ENCODE peak calls at places on chromosomes 16 and 17, in six cellular contexts. A is PC-3, N is psoas muscle, C is fibroblast of lung, X is H9, P is RWPE1. G is an unnamed sample.

GRCh38 chr16:787978-788398 is at the start of gene RPUSD1:
- DNase-seq in N (no peak), X (no peak), P (no peak), C (peak; percentile 5), A (no peak), G (no peak)

GRCh38 chr17:6995500-6996255 is at the start of gene ALOX12:
- DNase-seq in C (no peak), A (no peak), N (peak; percentile 33), X (peak; percentile 86), P (peak; percentile 70), G (no peak)

GRCh38 chr17:44204453-44204882 is 4.8 kb upstream of the ATXN7L3 start:
- DNase-seq in N (no peak), C (peak; percentile 70), X (no peak), P (peak; percentile 57), A (peak; percentile 77), G (no peak)

GRCh38 chr17:48704521-48704920 is 17.8 kb downstream of the PRAC1 start:
- DNase-seq in X (no peak), N (no peak), P (no peak), A (no peak), C (no peak), G (no peak)

GRCh38 chr17:80673152-80673920 is 128.7 kb downstream of the RPTOR start:
- DNase-seq in N (no peak), P (no peak), C (peak; percentile 58), X (no peak), A (no peak), G (no peak)

GRCh38 chr17:7703584-7704574 is 1.1 kb upstream of the EFNB3 start:
- DNase-seq in N (no peak), X (peak; percentile 95), P (peak; percentile 45), C (peak; percentile 43), A (no peak), G (no peak)

GRCh38 chr16:66970775-66971725 is 10.0 kb downstream of the CES3 start:
- DNase-seq in A (peak; percentile 25), X (no peak), P (peak; percentile 49), C (no peak), N (no peak), G (no peak)

GRCh38 chr16:57723170-57723569 is 12.4 kb upstream of the KATNB1 start:
- DNase-seq in N (no peak), C (no peak), A (no peak), P (no peak), X (peak; percentile 73), G (no peak)

GRCh38 chr17:7045492-7046126 is 1.7 kb upstream of the SLC16A11 start:
- DNase-seq in A (peak; percentile 82), N (no peak), C (peak; percentile 90), P (peak; percentile 33), X (no peak), G (no peak)

GRCh38 chr17:67443931-67444597 is 67.0 kb downstream of the PITPNC1 start:
- DNase-seq in X (no peak), A (no peak), P (no peak), C (peak; percentile 75), N (peak; percentile 20), G (no peak)

GRCh38 chr17:72192409-72193192 is 71.8 kb downstream of the SOX9 start:
- DNase-seq in C (peak; percentile 86), P (peak; percentile 20), N (peak; percentile 27), X (no peak), A (peak; percentile 14), G (peak; percentile 22)

GRCh38 chr17:14926526-14927122 is 338.5 kb downstream of the PMP22 start:
- DNase-seq in P (peak; percentile 51), N (peak; percentile 15), C (peak; percentile 80), A (peak; percentile 83), X (peak; percentile 60), G (peak; percentile 22)

GRCh38 chr17:27265333-27265732 is 28.6 kb upstream of the WSB1 start:
- DNase-seq in C (no peak), P (no peak), X (no peak), N (no peak), A (peak; percentile 3), G (no peak)

GRCh38 chr16:89315791-89316581 is 98.5 kb downstream of the ZNF778 start:
- DNase-seq in X (no peak), N (no peak), P (peak; percentile 76), A (peak; percentile 89), C (peak; percentile 69), G (peak; percentile 78)

GRCh38 chr16:24539850-24540484 is 601 bp downstream of the RBBP6 start:
- DNase-seq in P (peak; percentile 5), X (no peak), N (peak; percentile 74), A (no peak), C (peak; percentile 47), G (no peak)

GRCh38 chr16:54340531-54340930 is 53.9 kb upstream of the IRX3 start:
- DNase-seq in C (no peak), A (no peak), X (no peak), N (no peak), P (no peak), G (no peak)

GRCh38 chr16:68234188-68235104 is 1.5 kb downstream of the ESRP2 start:
- DNase-seq in P (peak; percentile 71), X (peak; percentile 86), N (no peak), A (peak; percentile 90), C (peak; percentile 28), G (peak; percentile 73)

GRCh38 chr16:28035866-28036393 is 27.6 kb downstream of the GSG1L start:
- DNase-seq in C (no peak), A (no peak), P (no peak), X (no peak), N (no peak), G (no peak)

GRCh38 chr16:89410794-89411309 is 79.5 kb downstream of the ANKRD11 start:
- DNase-seq in N (peak; percentile 46), P (peak; percentile 29), C (peak; percentile 93), X (no peak), A (no peak), G (peak; percentile 40)

GRCh38 chr17:64118452-64118979 is 11.4 kb downstream of the ERN1 start:
- DNase-seq in A (no peak), X (peak; percentile 21), C (peak; percentile 53), N (peak; percentile 23), P (no peak), G (no peak)

GRCh38 chr17:75272848-75273184 is 1.8 kb upstream of the MIF4GD start:
- DNase-seq in X (no peak), C (no peak), N (no peak), P (no peak), A (no peak), G (no peak)

GRCh38 chr16:9885457-9885856 is 296.8 kb downstream of the GRIN2A start:
- DNase-seq in P (no peak), C (no peak), X (no peak), N (no peak), A (no peak), G (no peak)

GRCh38 chr17:520447-521167 is 168.0 kb upstream of the RPH3AL start:
- DNase-seq in N (no peak), P (no peak), C (no peak), A (no peak), X (no peak), G (no peak)

GRCh38 chr17:29714146-29714545 is 91.4 kb upstream of the CORO6 start:
- DNase-seq in C (no peak), P (no peak), X (no peak), N (no peak), A (no peak), G (no peak)

GRCh38 chr17:72392056-72393010 is 271.5 kb downstream of the SOX9 start:
- DNase-seq in N (no peak), C (peak; percentile 88), P (no peak), X (no peak), A (peak; percentile 86), G (no peak)

GRCh38 chr16:11742041-11742535 is 569 bp downstream of the TXNDC11 start:
- DNase-seq in X (peak; percentile 50), P (peak; percentile 32), A (no peak), N (peak; percentile 61), C (peak; percentile 6), G (no peak)

GRCh38 chr17:4790705-4791088 is 1.9 kb downstream of the GLTPD2 start:
- DNase-seq in C (no peak), A (no peak), N (no peak), P (no peak), X (no peak), G (no peak)

GRCh38 chr17:4788807-4789700 is at the start of gene GLTPD2:
- DNase-seq in P (peak; percentile 32), A (no peak), N (no peak), C (no peak), X (peak; percentile 56), G (no peak)

GRCh38 chr17:4788159-4788806 is 481 bp upstream of the GLTPD2 start:
- DNase-seq in P (no peak), A (no peak), X (no peak), N (no peak), C (peak; percentile 26), G (no peak)

GRCh38 chr17:4789951-4790704 is 1.4 kb downstream of the GLTPD2 start:
- DNase-seq in X (peak; percentile 81), C (peak; percentile 89), N (peak; percentile 86), A (peak; percentile 78), P (peak; percentile 94), G (peak; percentile 95)

GRCh38 chr17:4789701-4789950 is 862 bp downstream of the GLTPD2 start:
- DNase-seq in C (no peak), A (no peak), P (peak; percentile 25), X (no peak), N (no peak), G (no peak)
- H3K27ac ChIP-seq in C (peak overlapping the region; percentile 78), A (peak overlapping the region; percentile 77), P (peak overlapping the region; percentile 100), X (no peak overlapping the region), N (peak overlapping the region; percentile 90), G (peak overlapping the region; percentile 96)

GRCh38 chr16:81558444-81559175 is 114.0 kb downstream of the CMIP start:
- DNase-seq in C (no peak), X (no peak), N (no peak), A (no peak), P (no peak), G (no peak)
- H3K27ac ChIP-seq in C (no peak overlapping the region), X (no peak overlapping the region), N (no peak overlapping the region), A (peak overlapping the region; percentile 19), P (peak overlapping the region; percentile 23), G (peak overlapping the region; percentile 37)

GRCh38 chr17:68709995-68710780 is 109.0 kb upstream of the FAM20A start:
- DNase-seq in C (peak; percentile 81), A (no peak), P (no peak), X (no peak), N (no peak), G (no peak)
- H3K27ac ChIP-seq in C (peak overlapping the region; percentile 65), A (no peak overlapping the region), P (no peak overlapping the region), X (no peak overlapping the region), N (no peak overlapping the region), G (no peak overlapping the region)

GRCh38 chr16:2591476-2592240 is 53.8 kb downstream of the PDPK1 start:
- DNase-seq in A (no peak), X (no peak), P (no peak), N (no peak), C (no peak), G (no peak)
- H3K27ac ChIP-seq in A (no peak overlapping the region), X (no peak overlapping the region), P (no peak overlapping the region), N (no peak overlapping the region), C (no peak overlapping the region), G (no peak overlapping the region)

DNA sequence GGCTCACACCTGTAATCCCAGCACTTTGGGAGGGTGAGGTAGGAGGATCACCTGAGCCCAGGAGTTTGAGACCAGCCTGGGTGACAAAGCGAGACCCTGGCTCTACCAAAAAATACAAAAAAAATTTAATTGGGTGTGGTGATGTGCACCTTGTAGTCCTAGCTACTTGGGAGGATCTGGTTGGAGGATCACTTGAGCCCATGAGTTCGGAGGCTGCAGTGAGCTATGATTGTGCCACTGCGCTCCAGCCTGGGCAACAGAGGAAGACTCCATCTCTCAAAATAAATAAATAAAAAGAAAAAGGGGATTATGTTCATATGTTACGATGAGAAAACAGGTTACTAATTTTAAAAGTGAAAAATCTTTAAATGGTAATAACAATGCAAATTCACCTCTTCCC is 996 bp downstream of the MLKL start:
- DNase-seq in C (no peak), A (no peak), N (no peak), X (no peak), P (no peak), G (no peak)
- H3K27ac ChIP-seq in C (no peak overlapping the region), A (no peak overlapping the region), N (no peak overlapping the region), X (no peak overlapping the region), P (peak overlapping the region; percentile 90), G (peak overlapping the region; percentile 88)